ENCODE peak calls at places on chromosome 5, in five cellular contexts. P is RWPE2, V is thyroid gland, B is prostate gland, G is fibroblast of lung. Y is an unnamed sample.

GRCh38 chr5:142797420-142797819 is 27.2 kb downstream of the ARHGAP26 start:
- DNase-seq in P (no peak), V (no peak), B (no peak), G (no peak), Y (no peak)

GRCh38 chr5:169591636-169592035 is 8.1 kb downstream of the SPDL1 start:
- DNase-seq in P (no peak), V (no peak), B (no peak), G (peak), Y (no peak)

GRCh38 chr5:1500411-1501091 is 23.2 kb downstream of the LPCAT1 start:
- DNase-seq in P (no peak), V (peak), B (peak), G (peak), Y (no peak)

GRCh38 chr5:135215617-135215995 is 181.6 kb upstream of the PITX1 start:
- DNase-seq in P (no peak), V (no peak), B (no peak), G (no peak), Y (no peak)

GRCh38 chr5:4229414-4229813 is 633.8 kb downstream of the IRX1 start:
- DNase-seq in P (no peak), V (peak), B (no peak), G (no peak), Y (no peak)

GRCh38 chr5:77396017-77396416 is 96.1 kb downstream of the WDR41 start:
- DNase-seq in P (no peak), V (no peak), B (no peak), G (no peak), Y (no peak)

GRCh38 chr5:6384856-6385255 is 6.5 kb upstream of the MED10 start:
- DNase-seq in P (no peak), V (no peak), B (no peak), G (no peak), Y (no peak)

GRCh38 chr5:74786851-74787250 is 19.8 kb downstream of the NSA2 start:
- DNase-seq in P (no peak), V (no peak), B (no peak), G (no peak), Y (no peak)

GRCh38 chr5:20678814-20679298 is 690.9 kb upstream of the CDH18 start:
- DNase-seq in P (peak), V (no peak), B (no peak), G (peak), Y (peak)

GRCh38 chr5:68423154-68423811 is 207.7 kb downstream of the PIK3R1 start:
- DNase-seq in P (no peak), V (no peak), B (no peak), G (no peak), Y (no peak)

GRCh38 chr5:158384535-158385421 is 525.8 kb upstream of the CLINT1 start:
- DNase-seq in P (peak), V (no peak), B (no peak), G (peak), Y (peak)

GRCh38 chr5:68533571-68534051 is 318.1 kb downstream of the PIK3R1 start:
- DNase-seq in P (no peak), V (no peak), B (peak), G (no peak), Y (no peak)

GRCh38 chr5:172115541-172115982 is 72.5 kb downstream of the STK10 start:
- DNase-seq in P (no peak), V (no peak), B (no peak), G (no peak), Y (no peak)

GRCh38 chr5:132832612-132833011 is 2.2 kb upstream of the SHROOM1 start:
- DNase-seq in P (no peak), V (no peak), B (no peak), G (no peak), Y (no peak)
- H3K27ac ChIP-seq in P (no peak), V (no peak), B (no peak), G (no peak), Y (no peak)

DNA sequence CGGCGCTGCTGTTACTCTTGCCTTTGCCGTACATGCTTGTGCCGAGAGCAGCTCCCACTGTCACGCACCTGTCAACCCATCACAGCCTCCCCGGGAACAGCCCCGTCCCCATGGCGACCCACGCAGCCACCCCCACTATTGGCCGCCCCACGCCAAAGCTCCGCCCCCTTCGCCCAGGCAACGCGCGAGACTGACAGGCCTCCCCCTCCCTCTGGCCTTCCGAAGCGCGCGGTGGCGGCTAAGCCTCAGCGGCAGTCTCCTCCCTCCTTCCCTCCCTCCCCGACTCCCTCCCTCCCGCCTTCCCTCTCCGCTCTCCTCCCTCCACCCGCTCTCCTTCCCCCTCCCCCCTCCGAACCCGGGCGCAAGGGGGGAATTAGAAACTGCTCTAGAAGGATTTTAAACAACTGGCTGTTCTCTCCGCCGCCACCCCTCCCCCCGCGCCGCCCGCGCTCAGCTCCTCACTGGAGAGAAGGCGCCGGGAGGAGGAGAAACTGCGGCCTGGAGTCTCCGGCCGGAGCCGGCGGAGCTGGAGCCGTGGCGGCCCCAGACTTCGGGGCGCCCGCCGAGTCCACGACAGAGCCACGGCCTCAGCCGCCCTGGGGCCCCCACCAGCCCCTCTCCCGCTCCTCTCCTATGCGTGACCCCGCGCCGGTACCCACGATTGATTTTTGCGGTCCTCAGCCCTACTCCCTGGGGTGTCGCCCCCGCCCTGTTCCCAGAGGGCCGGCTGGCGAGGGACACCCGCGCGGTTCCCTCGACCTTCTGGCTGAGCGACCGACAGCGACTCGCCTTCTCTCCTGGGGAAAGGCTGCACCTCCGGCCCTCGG is at the start of gene SSBP2:
- DNase-seq in P (peak), V (peak), B (peak), G (peak), Y (peak)
- TF ChIP-seq CTCF in P (peak), V (no peak), B (no peak), G (no peak), Y (no peak)

GRCh38 chr5:145945620-145946111 is 9.3 kb downstream of the SH3RF2 start:
- DNase-seq in P (no peak), V (no peak), B (no peak), G (no peak), Y (no peak)
- H3K27ac ChIP-seq in P (no peak), V (no peak), B (no peak), G (no peak), Y (peak)

GRCh38 chr5:124289641-124290201 is 456.7 kb downstream of the ZNF608 start:
- DNase-seq in P (no peak), V (peak), B (peak), G (no peak), Y (no peak)
- TF ChIP-seq CTCF in P (no peak), V (peak), B (no peak), G (no peak), Y (no peak)

GRCh38 chr5:125272364-125272763 is 525.9 kb upstream of the ZNF608 start:
- DNase-seq in P (no peak), V (no peak), B (no peak), G (no peak), Y (no peak)

GRCh38 chr5:125276121-125276520 is 529.7 kb upstream of the ZNF608 start:
- DNase-seq in P (no peak), V (no peak), B (no peak), G (no peak), Y (no peak)

GRCh38 chr5:125277494-125278154 is 531.2 kb upstream of the ZNF608 start:
- DNase-seq in P (no peak), V (no peak), B (no peak), G (peak), Y (peak)

GRCh38 chr5:125274938-125275759 is 528.7 kb upstream of the ZNF608 start:
- DNase-seq in P (no peak), V (no peak), B (no peak), G (peak), Y (no peak)

GRCh38 chr5:125274211-125274610 is 527.8 kb upstream of the ZNF608 start:
- DNase-seq in P (no peak), V (no peak), B (no peak), G (peak), Y (no peak)
- H3K27ac ChIP-seq in P (no peak), V (no peak), B (no peak), G (no peak), Y (no peak)

GRCh38 chr5:24110019-24110615 is 534.7 kb downstream of the CDH10 start:
- DNase-seq in P (no peak), V (no peak), B (no peak), G (peak), Y (peak)
- TF ChIP-seq CTCF in P (peak), V (no peak), B (peak), G (no peak), Y (peak)

GRCh38 chr5:155822177-155822576 is 504.8 kb upstream of the SGCD start:
- DNase-seq in P (no peak), V (no peak), B (no peak), G (no peak), Y (no peak)

GRCh38 chr5:155833282-155833681 is 493.7 kb upstream of the SGCD start:
- DNase-seq in P (no peak), V (no peak), B (no peak), G (no peak), Y (no peak)

GRCh38 chr5:155826947-155827815 is 499.8 kb upstream of the SGCD start:
- DNase-seq in P (no peak), V (no peak), B (no peak), G (no peak), Y (no peak)

GRCh38 chr5:155827949-155828348 is 499.0 kb upstream of the SGCD start:
- DNase-seq in P (no peak), V (no peak), B (no peak), G (no peak), Y (no peak)
- H3K27ac ChIP-seq in P (no peak), V (no peak), B (no peak), G (no peak), Y (no peak)